ENCODE peak calls at places on chromosomes 1 and 21, in four cellular contexts. One of them, this sample, is unnamed. For H3K9me3 and H3K36me3, the result is how much of the 10 kb centered on the place peaks cover.

GRCh38 chr1:88451856-88452255 is 232.2 kb upstream of the PKN2 start:
- DNase-seq in uterus: no peak
- DNase-seq in testis: no peak
- DNase-seq in stomach: no peak
- DNase-seq in this sample: no peak

GRCh38 chr1:206766251-206766856 is 4.2 kb upstream of the IL19 start:
- DNase-seq in uterus: no peak
- DNase-seq in testis: peak
- DNase-seq in stomach: peak
- DNase-seq in this sample: peak

GRCh38 chr21:31688603-31689368 is 29.3 kb downstream of the SOD1 start:
- DNase-seq in uterus: no peak
- DNase-seq in stomach: no peak
- DNase-seq in testis: no peak
- DNase-seq in this sample: no peak

GRCh38 chr1:29824025-29824424 is 587.7 kb downstream of the PTPRU start:
- DNase-seq in stomach: peak
- DNase-seq in uterus: no peak
- DNase-seq in testis: no peak
- DNase-seq in this sample: no peak

GRCh38 chr1:56584910-56585528 is 5.7 kb upstream of the PLPP3 start:
- DNase-seq in testis: peak
- DNase-seq in stomach: no peak
- DNase-seq in uterus: no peak
- DNase-seq in this sample: no peak

GRCh38 chr1:97907886-97908285 is 12.9 kb downstream of the DPYD start:
- DNase-seq in testis: no peak
- DNase-seq in stomach: no peak
- DNase-seq in uterus: no peak
- DNase-seq in this sample: no peak

GRCh38 chr1:201538618-201539551 is at the start of gene NAV1:
- DNase-seq in uterus: peak
- DNase-seq in stomach: peak
- DNase-seq in testis: no peak
- DNase-seq in this sample: peak

GRCh38 chr21:41171210-41171609 is 3.2 kb downstream of the BACE2 start:
- DNase-seq in stomach: peak
- DNase-seq in uterus: no peak
- DNase-seq in testis: no peak
- DNase-seq in this sample: peak

GRCh38 chr1:209156991-209157390 is 426.5 kb upstream of the CAMK1G start:
- DNase-seq in stomach: no peak
- DNase-seq in testis: no peak
- DNase-seq in uterus: no peak
- DNase-seq in this sample: no peak

GRCh38 chr1:210428696-210429095 is 100.0 kb downstream of the HHAT start:
- DNase-seq in stomach: no peak
- DNase-seq in uterus: no peak
- DNase-seq in testis: no peak
- DNase-seq in this sample: no peak

GRCh38 chr1:35350872-35351271 is 82.4 kb downstream of the ZMYM4 start:
- DNase-seq in testis: no peak
- DNase-seq in uterus: no peak
- DNase-seq in stomach: peak
- DNase-seq in this sample: peak

GRCh38 chr1:35340519-35340918 is 72.0 kb downstream of the ZMYM4 start:
- DNase-seq in uterus: no peak
- DNase-seq in testis: no peak
- DNase-seq in stomach: no peak
- DNase-seq in this sample: no peak

DNA sequence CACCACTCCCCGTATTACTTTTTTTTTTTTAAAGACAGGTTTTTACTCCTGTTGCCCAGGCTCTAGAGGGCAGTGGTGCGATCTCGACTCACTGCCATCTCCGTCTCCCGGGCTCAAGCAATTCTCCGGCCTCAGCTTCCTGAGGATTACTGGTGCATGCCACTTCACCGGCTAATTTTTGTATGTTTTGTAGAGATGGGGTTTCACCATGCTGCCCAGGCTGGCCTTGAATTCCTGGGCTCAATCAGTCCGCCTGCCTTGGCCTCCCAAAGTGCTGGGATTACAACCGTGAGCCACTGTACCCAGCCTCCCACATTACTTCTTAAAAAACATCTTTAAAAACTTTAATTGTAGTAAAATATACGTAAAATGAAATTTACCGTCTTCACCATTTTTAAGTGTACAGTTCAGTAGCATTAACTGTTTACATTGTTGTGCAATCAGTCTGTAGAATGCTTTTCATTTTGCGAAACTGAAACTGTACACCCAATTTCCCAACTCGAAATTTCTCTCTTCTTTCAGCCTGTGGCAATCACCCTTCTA is 77.0 kb downstream of the ZMYM4 start:
- DNase-seq in stomach: no peak
- DNase-seq in testis: no peak
- DNase-seq in uterus: no peak
- DNase-seq in this sample: no peak
- H3K9me3 ChIP-seq in stomach: under half
- H3K9me3 ChIP-seq in testis: under half
- H3K9me3 ChIP-seq in uterus: under half
- H3K9me3 ChIP-seq in this sample: under half

GRCh38 chr1:68231627-68232303 is 558 bp downstream of the WLS start:
- DNase-seq in uterus: peak
- DNase-seq in testis: peak
- DNase-seq in stomach: peak
- DNase-seq in this sample: peak
- H3K4me3 ChIP-seq in uterus: peak
- H3K4me3 ChIP-seq in testis: peak
- H3K4me3 ChIP-seq in stomach: peak
- H3K4me3 ChIP-seq in this sample: peak

DNA sequence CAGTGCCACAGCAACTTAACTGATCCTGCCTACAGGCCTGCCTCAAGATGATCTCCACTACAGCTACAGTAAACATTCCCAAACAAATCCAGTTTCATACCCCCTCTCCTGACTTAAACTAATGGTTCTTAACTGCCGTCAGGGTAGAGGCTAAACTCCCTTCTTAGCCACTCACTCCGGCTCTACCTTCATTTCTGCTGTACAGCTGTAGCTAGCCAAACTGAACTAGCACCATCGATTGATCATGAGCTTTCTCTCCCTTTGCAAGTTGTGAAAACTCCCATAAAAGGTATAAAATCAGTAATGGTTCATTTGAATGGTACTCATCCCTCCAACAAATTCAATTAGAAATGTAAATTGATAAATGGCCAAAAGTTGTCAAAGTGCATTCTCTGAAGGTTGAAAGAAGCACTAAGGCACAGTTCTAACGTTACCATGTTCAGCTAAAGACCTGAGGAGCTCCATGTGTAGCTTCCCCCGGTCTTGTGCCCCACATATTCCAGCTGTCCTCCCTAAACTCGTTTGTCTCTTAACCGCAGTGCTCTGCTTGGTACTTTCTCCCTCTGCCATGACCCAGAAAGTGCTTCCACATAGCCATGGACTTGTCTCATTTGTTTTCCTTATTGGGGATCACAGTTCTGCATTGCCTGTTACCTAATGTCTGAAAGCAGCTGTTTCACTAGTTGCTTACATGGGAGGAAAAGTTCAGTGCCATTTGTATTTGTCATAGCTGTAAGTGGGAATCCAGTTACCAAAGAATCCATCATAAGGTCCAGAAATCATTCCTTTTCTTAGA is 49.8 kb downstream of the DHX9 start:
- DNase-seq in uterus: no peak
- DNase-seq in stomach: no peak
- DNase-seq in testis: no peak
- DNase-seq in this sample: no peak
- H3K36me3 ChIP-seq in uterus: under half
- H3K36me3 ChIP-seq in stomach: half or more
- H3K36me3 ChIP-seq in testis: under half
- H3K36me3 ChIP-seq in this sample: half or more

DNA sequence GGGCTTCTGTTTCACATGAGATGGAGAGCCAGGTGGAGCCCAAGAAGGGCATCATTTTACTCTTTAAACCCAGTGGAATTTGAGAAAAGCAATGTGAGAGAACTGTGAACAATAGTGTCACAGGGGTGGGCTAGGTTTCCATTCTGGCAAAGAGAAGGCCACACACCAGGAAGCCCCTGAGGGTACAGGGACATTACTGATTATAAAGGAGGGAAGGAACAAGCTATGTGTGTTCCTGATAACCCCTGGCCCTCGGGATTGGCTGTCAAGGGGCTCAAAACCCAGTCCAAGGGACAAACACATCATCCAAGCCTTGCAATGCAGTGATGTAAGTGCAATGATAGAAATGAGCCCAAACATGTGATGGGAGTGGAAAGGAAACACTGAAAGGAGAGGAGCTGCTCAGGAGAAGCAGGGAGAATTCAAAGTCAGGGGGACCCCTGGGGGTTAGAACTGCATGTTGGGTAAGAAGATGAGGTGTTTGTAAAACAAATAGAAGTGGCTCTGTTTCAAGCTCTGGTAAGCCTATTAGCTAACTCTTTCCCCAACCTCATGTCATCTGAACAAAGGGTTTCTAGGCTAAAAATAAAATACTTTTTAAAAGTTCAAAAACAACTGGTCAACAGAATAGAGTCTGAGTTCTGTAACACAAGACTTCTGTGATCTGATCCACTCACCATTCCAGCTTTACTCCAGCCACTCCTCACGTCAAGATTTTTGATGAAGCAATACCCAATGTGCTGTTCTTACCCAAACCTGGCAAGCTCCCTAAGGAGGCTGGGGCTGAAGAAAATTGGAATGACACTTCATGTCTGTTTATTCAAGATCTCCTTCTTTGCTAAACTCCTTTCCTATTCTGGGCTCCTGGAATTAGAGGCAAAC is 51.1 kb upstream of the IL12RB2 start:
- DNase-seq in testis: no peak
- DNase-seq in uterus: no peak
- DNase-seq in stomach: no peak
- DNase-seq in this sample: no peak
- H3K9me3 ChIP-seq in testis: under half
- H3K9me3 ChIP-seq in uterus: under half
- H3K9me3 ChIP-seq in stomach: under half
- H3K9me3 ChIP-seq in this sample: under half

GRCh38 chr1:42932442-42932941 is 26.2 kb downstream of the SLC2A1 start:
- DNase-seq in testis: no peak
- DNase-seq in stomach: no peak
- DNase-seq in uterus: no peak
- DNase-seq in this sample: no peak

GRCh38 chr1:42933060-42933586 is 25.5 kb downstream of the SLC2A1 start:
- DNase-seq in testis: no peak
- DNase-seq in stomach: no peak
- DNase-seq in uterus: no peak
- DNase-seq in this sample: no peak

GRCh38 chr1:42931108-42931539 is 27.5 kb downstream of the SLC2A1 start:
- DNase-seq in testis: no peak
- DNase-seq in uterus: no peak
- DNase-seq in stomach: no peak
- DNase-seq in this sample: peak

GRCh38 chr1:42930178-42931107 is 28.2 kb downstream of the SLC2A1 start:
- DNase-seq in uterus: no peak
- DNase-seq in testis: no peak
- DNase-seq in stomach: no peak
- DNase-seq in this sample: no peak

DNA sequence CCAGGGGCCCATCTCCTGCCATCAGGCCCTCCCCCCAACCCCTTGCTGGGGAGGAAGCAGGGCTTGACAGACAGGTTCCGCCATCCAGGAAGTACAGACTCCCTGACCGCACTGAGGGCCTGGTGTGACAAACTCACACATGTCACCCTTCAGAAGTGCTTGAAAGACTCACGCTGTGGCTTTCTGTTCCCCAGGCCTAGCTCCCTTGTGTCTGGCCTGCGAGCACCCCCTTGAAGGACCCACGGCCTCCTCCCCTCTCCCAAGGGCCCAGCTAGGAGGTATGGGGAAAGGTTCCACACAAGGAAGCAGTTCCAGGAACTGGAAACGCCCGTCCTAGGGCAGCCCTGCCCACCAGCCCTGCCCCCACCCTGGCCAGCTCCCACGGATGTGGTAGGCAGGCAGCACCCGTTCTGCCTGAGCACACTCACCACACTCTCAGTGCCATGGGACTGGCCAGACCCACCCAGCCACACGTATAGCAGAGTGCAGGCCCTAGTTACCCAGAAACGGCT is 26.7 kb downstream of the SLC2A1 start:
- DNase-seq in stomach: peak
- DNase-seq in uterus: no peak
- DNase-seq in testis: no peak
- DNase-seq in this sample: no peak
- H3K4me3 ChIP-seq in stomach: no peak
- H3K4me3 ChIP-seq in uterus: no peak
- H3K4me3 ChIP-seq in testis: no peak
- H3K4me3 ChIP-seq in this sample: no peak